ENCODE peak calls at places on chromosomes 12 and 14, in seven cellular contexts. M is HTR-8/SVneo, R is NCI-H1092 treated with DMSO at 0.1 percent for 48 hours, O is ELR, G is amniotic stem cell, H is right lobe of liver, L is GM04503. N is an unnamed sample.

GRCh38 chr12:4450551-4451112 is 5.0 kb upstream of the FGF6 start:
- DNase-seq in M (no peak), R (no peak), O (no peak), G (no peak), H (no peak), L (no peak), N (no peak)

GRCh38 chr12:43676183-43676813 is 82.3 kb downstream of the PUS7L start:
- DNase-seq in M (no peak), R (no peak), O (peak), G (no peak), H (no peak), L (no peak), N (no peak)

GRCh38 chr14:24130717-24131548 is 474 bp downstream of the FITM1 start:
- DNase-seq in M (no peak), R (no peak), O (no peak), G (no peak), H (peak), L (no peak), N (no peak)

GRCh38 chr12:113456199-113456598 is 15.5 kb downstream of the LHX5 start:
- DNase-seq in M (no peak), R (no peak), O (no peak), G (no peak), H (no peak), L (no peak), N (no peak)

GRCh38 chr12:117580718-117581062 is 219.3 kb upstream of the NOS1 start:
- DNase-seq in M (no peak), R (no peak), O (peak), G (no peak), H (no peak), L (no peak), N (no peak)

GRCh38 chr12:286531-287300 is 24.1 kb upstream of the SLC6A13 start:
- DNase-seq in M (no peak), R (no peak), O (no peak), G (no peak), H (no peak), L (no peak), N (no peak)

GRCh38 chr14:53399057-53399456 is 245.9 kb upstream of the DDHD1 start:
- DNase-seq in M (peak), R (no peak), O (peak), G (peak), H (no peak), L (peak), N (no peak)

GRCh38 chr12:102602549-102602948 is 122.2 kb upstream of the IGF1 start:
- DNase-seq in M (no peak), R (no peak), O (no peak), G (no peak), H (no peak), L (no peak), N (no peak)

GRCh38 chr14:82999802-83000201 is 1466.1 kb upstream of the SEL1L start:
- DNase-seq in M (no peak), R (peak), O (peak), G (no peak), H (no peak), L (no peak), N (no peak)

GRCh38 chr12:67433393-67434175 is 164.4 kb downstream of the CAND1 start:
- DNase-seq in M (no peak), R (no peak), O (peak), G (no peak), H (no peak), L (no peak), N (no peak)

GRCh38 chr12:53219116-53219955 is 12.3 kb upstream of the ITGB7 start:
- DNase-seq in M (no peak), R (no peak), O (peak), G (no peak), H (no peak), L (no peak), N (no peak)

GRCh38 chr14:100401031-100401692 is 78.0 kb downstream of the SLC25A47 start:
- DNase-seq in M (no peak), R (no peak), O (no peak), G (no peak), H (no peak), L (no peak), N (no peak)

GRCh38 chr14:28813810-28814209 is 47.2 kb downstream of the FOXG1 start:
- DNase-seq in M (no peak), R (no peak), O (peak), G (no peak), H (no peak), L (peak), N (no peak)

GRCh38 chr12:10235761-10236631 is 23.3 kb downstream of the GABARAPL1 start:
- DNase-seq in M (peak), R (peak), O (peak), G (no peak), H (no peak), L (no peak), N (no peak)

GRCh38 chr12:5965950-5966383 is 20.9 kb upstream of the ANO2 start:
- DNase-seq in M (peak), R (peak), O (peak), G (peak), H (peak), L (no peak), N (peak)

GRCh38 chr14:73208390-73208789 is 28.9 kb upstream of the PAPLN start:
- DNase-seq in M (no peak), R (no peak), O (no peak), G (no peak), H (no peak), L (no peak), N (no peak)

GRCh38 chr14:89418452-89418851 is 1.4 kb upstream of the FOXN3 start:
- DNase-seq in M (no peak), R (no peak), O (no peak), G (no peak), H (no peak), L (no peak), N (no peak)

GRCh38 chr12:8593246-8593645 is 19.4 kb downstream of the AICDA start:
- DNase-seq in M (no peak), R (no peak), O (no peak), G (no peak), H (no peak), L (no peak), N (no peak)

GRCh38 chr14:51691176-51691575 is 39.5 kb downstream of the FRMD6 start:
- DNase-seq in M (no peak), R (no peak), O (peak), G (no peak), H (no peak), L (no peak), N (no peak)

N was measured in substantia nigra.